ENCODE peak calls at places on chromosomes 13 and 19, in four cellular contexts. P is thoracic aorta, I is GOT3, K is Calu3. A is an unnamed sample.

GRCh38 chr13:44373601-44374347 is at the start of gene SERP2:
- DNase-seq in I (no peak), K (no peak), P (no peak), A (no peak)

GRCh38 chr19:8069116-8069973 is 16.8 kb downstream of the CCL25 start:
- DNase-seq in I (no peak), P (no peak), K (no peak), A (no peak)

GRCh38 chr13:59873856-59874255 is 289.9 kb downstream of the DIAPH3 start:
- DNase-seq in I (no peak), P (no peak), K (no peak), A (no peak)

GRCh38 chr13:46149272-46150133 is 32.5 kb downstream of the LCP1 start:
- DNase-seq in P (no peak), I (no peak), K (no peak), A (no peak)

GRCh38 chr13:20994441-20994821 is 67.0 kb downstream of the LATS2 start:
- DNase-seq in P (no peak), I (no peak), K (no peak), A (no peak)

GRCh38 chr19:43610493-43610892 is 1.4 kb upstream of the SRRM5 start:
- DNase-seq in I (no peak), K (no peak), P (no peak), A (no peak)

GRCh38 chr13:89541091-89542030 is 1806.1 kb upstream of the MIR17HG start:
- DNase-seq in K (no peak), I (no peak), P (no peak), A (no peak)

GRCh38 chr13:48400820-48401219 is 12.1 kb downstream of the LPAR6 start:
- DNase-seq in K (no peak), P (no peak), I (no peak), A (no peak)

GRCh38 chr19:36420961-36421748 is 2.7 kb upstream of the ZFP82 start:
- DNase-seq in I (no peak), K (no peak), P (no peak), A (no peak)

GRCh38 chr19:46860846-46861690 is at the start of gene ARHGAP35:
- DNase-seq in I (no peak), K (no peak), P (no peak), A (peak; percentile 79)

GRCh38 chr13:75492389-75492788 is 10.4 kb upstream of the TBC1D4 start:
- DNase-seq in P (no peak), I (no peak), K (no peak), A (no peak)

GRCh38 chr19:7199613-7200533 is 94.3 kb downstream of the INSR start:
- DNase-seq in K (peak; percentile 22), P (no peak), I (no peak), A (no peak)